ENCODE peak calls at places on chromosomes 5 and 9, in six cellular contexts. One of them, this sample, is unnamed.

GRCh38 chr5:44225231-44226160 is 163.7 kb downstream of the FGF10 start:
- DNase-seq in stimulated activated CD4-positive, alpha-beta T cell treated with anti-CD3 and anti-CD28 coated beads, Interleukin-12 subunit alpha, Interleukin-12 subunit beta, amount 100 ng/mL, for 4 hours: no peak
- DNase-seq in MCF 10A: no peak
- DNase-seq in brain pericyte: no peak
- DNase-seq in M059J: no peak
- DNase-seq in NCI-H69: no peak
- DNase-seq in this sample: no peak

GRCh38 chr5:34474573-34475021 is 181.5 kb upstream of the RAI14 start:
- DNase-seq in M059J: peak; percentile 66
- DNase-seq in brain pericyte: no peak
- DNase-seq in NCI-H69: peak; percentile 66
- DNase-seq in MCF 10A: peak; percentile 67
- DNase-seq in stimulated activated CD4-positive, alpha-beta T cell treated with anti-CD3 and anti-CD28 coated beads, Interleukin-12 subunit alpha, Interleukin-12 subunit beta, amount 100 ng/mL, for 4 hours: no peak
- DNase-seq in this sample: no peak

GRCh38 chr5:145943674-145944121 is 7.3 kb downstream of the SH3RF2 start:
- DNase-seq in brain pericyte: no peak
- DNase-seq in M059J: peak; percentile 60
- DNase-seq in stimulated activated CD4-positive, alpha-beta T cell treated with anti-CD3 and anti-CD28 coated beads, Interleukin-12 subunit alpha, Interleukin-12 subunit beta, amount 100 ng/mL, for 4 hours: no peak
- DNase-seq in MCF 10A: peak; percentile 97
- DNase-seq in NCI-H69: peak; percentile 88
- DNase-seq in this sample: no peak

GRCh38 chr9:69526699-69527098 is 145.5 kb downstream of the APBA1 start:
- DNase-seq in brain pericyte: no peak
- DNase-seq in NCI-H69: no peak
- DNase-seq in M059J: no peak
- DNase-seq in stimulated activated CD4-positive, alpha-beta T cell treated with anti-CD3 and anti-CD28 coated beads, Interleukin-12 subunit alpha, Interleukin-12 subunit beta, amount 100 ng/mL, for 4 hours: no peak
- DNase-seq in MCF 10A: no peak
- DNase-seq in this sample: no peak

GRCh38 chr5:31706186-31706585 is 67.3 kb downstream of the PDZD2 start:
- DNase-seq in MCF 10A: no peak
- DNase-seq in NCI-H69: no peak
- DNase-seq in brain pericyte: no peak
- DNase-seq in M059J: no peak
- DNase-seq in stimulated activated CD4-positive, alpha-beta T cell treated with anti-CD3 and anti-CD28 coated beads, Interleukin-12 subunit alpha, Interleukin-12 subunit beta, amount 100 ng/mL, for 4 hours: no peak
- DNase-seq in this sample: no peak

GRCh38 chr5:94347130-94347529 is 271.3 kb downstream of the KIAA0825 start:
- DNase-seq in brain pericyte: no peak
- DNase-seq in M059J: no peak
- DNase-seq in MCF 10A: no peak
- DNase-seq in stimulated activated CD4-positive, alpha-beta T cell treated with anti-CD3 and anti-CD28 coated beads, Interleukin-12 subunit alpha, Interleukin-12 subunit beta, amount 100 ng/mL, for 4 hours: no peak
- DNase-seq in NCI-H69: no peak
- DNase-seq in this sample: no peak

GRCh38 chr5:73266309-73266708 is 93.3 kb downstream of the TMEM174 start:
- DNase-seq in stimulated activated CD4-positive, alpha-beta T cell treated with anti-CD3 and anti-CD28 coated beads, Interleukin-12 subunit alpha, Interleukin-12 subunit beta, amount 100 ng/mL, for 4 hours: no peak
- DNase-seq in NCI-H69: no peak
- DNase-seq in M059J: no peak
- DNase-seq in brain pericyte: no peak
- DNase-seq in MCF 10A: no peak
- DNase-seq in this sample: no peak

GRCh38 chr5:5481206-5481605 is 58.7 kb downstream of the ICE1 start:
- DNase-seq in NCI-H69: no peak
- DNase-seq in stimulated activated CD4-positive, alpha-beta T cell treated with anti-CD3 and anti-CD28 coated beads, Interleukin-12 subunit alpha, Interleukin-12 subunit beta, amount 100 ng/mL, for 4 hours: no peak
- DNase-seq in M059J: no peak
- DNase-seq in brain pericyte: no peak
- DNase-seq in MCF 10A: no peak
- DNase-seq in this sample: no peak

GRCh38 chr5:171312129-171312819 is 3.2 kb downstream of the TLX3 start:
- DNase-seq in brain pericyte: no peak
- DNase-seq in stimulated activated CD4-positive, alpha-beta T cell treated with anti-CD3 and anti-CD28 coated beads, Interleukin-12 subunit alpha, Interleukin-12 subunit beta, amount 100 ng/mL, for 4 hours: no peak
- DNase-seq in MCF 10A: no peak
- DNase-seq in M059J: no peak
- DNase-seq in NCI-H69: peak; percentile 51
- DNase-seq in this sample: no peak

GRCh38 chr9:90018688-90019087 is 413.9 kb downstream of the GADD45G start:
- DNase-seq in NCI-H69: no peak
- DNase-seq in M059J: no peak
- DNase-seq in MCF 10A: no peak
- DNase-seq in stimulated activated CD4-positive, alpha-beta T cell treated with anti-CD3 and anti-CD28 coated beads, Interleukin-12 subunit alpha, Interleukin-12 subunit beta, amount 100 ng/mL, for 4 hours: no peak
- DNase-seq in brain pericyte: no peak
- DNase-seq in this sample: no peak